ENCODE peak calls at places on chromosomes 11 and 22, in eight cellular contexts. P is NCI-H2081; K is aorta; T is stimulated activated CD8-positive, alpha-beta memory T cell treated with anti-CD3 and anti-CD28 coated beads, Interleukin-4, amount 100 ng/mL, for 4 hours; X is cardiac fibroblast; H is stimulated activated naive CD4-positive, alpha-beta T cell; U is activated CD4-positive, alpha-beta T cell treated with anti-CD3 and anti-CD28 coated beads, Interleukin-2, amount 50 U/mL, for 24 hours; A is posterior vena cava. Y is an unnamed sample.

GRCh38 chr22:47113880-47114415 is 351.5 kb downstream of the TBC1D22A start:
- DNase-seq in A (no peak), T (no peak), K (peak), U (no peak), X (no peak), P (no peak), H (no peak), Y (no peak)

GRCh38 chr22:32951081-32951806 is 106.9 kb downstream of the SYN3 start:
- DNase-seq in P (no peak), X (no peak), K (no peak), U (no peak), A (no peak), T (no peak), H (no peak), Y (no peak)

GRCh38 chr11:59152312-59152967 is 9.8 kb downstream of the FAM111A start:
- DNase-seq in A (no peak), U (peak), T (no peak), P (no peak), K (no peak), X (no peak), H (no peak), Y (no peak)

GRCh38 chr11:118002541-118003019 is 16.4 kb downstream of the IL10RA start:
- DNase-seq in U (peak), A (no peak), H (no peak), T (no peak), P (no peak), X (peak), K (no peak), Y (no peak)

GRCh38 chr11:58788355-58789023 is 56.0 kb downstream of the GLYATL2 start:
- DNase-seq in U (peak), H (peak), P (peak), A (no peak), T (no peak), K (no peak), X (peak), Y (no peak)

GRCh38 chr22:45518580-45518991 is 15.9 kb downstream of the FBLN1 start:
- DNase-seq in T (no peak), X (peak), K (no peak), A (no peak), U (no peak), P (no peak), H (no peak), Y (no peak)

GRCh38 chr11:72727521-72727920 is 24.7 kb downstream of the ARAP1 start:
- DNase-seq in P (no peak), A (no peak), U (no peak), X (peak), H (no peak), K (no peak), T (no peak), Y (no peak)

GRCh38 chr22:27139935-27140493 is 482.6 kb downstream of the MIAT start:
- DNase-seq in K (peak), A (peak), X (peak), U (no peak), H (no peak), P (no peak), T (no peak), Y (no peak)

GRCh38 chr22:39231197-39231950 is 13.4 kb downstream of the PDGFB start:
- DNase-seq in X (no peak), U (no peak), K (no peak), T (no peak), A (no peak), P (no peak), H (no peak), Y (no peak)

GRCh38 chr22:29744902-29745301 is 21.9 kb downstream of the ZMAT5 start:
- DNase-seq in U (no peak), P (no peak), K (no peak), H (no peak), A (no peak), X (peak), T (no peak), Y (peak)

GRCh38 chr11:126006068-126006467 is 56.6 kb downstream of the CDON start:
- DNase-seq in A (no peak), P (no peak), X (no peak), U (no peak), H (no peak), K (no peak), T (no peak), Y (no peak)

GRCh38 chr11:45906965-45907591 is at the start of gene FREY1:
- DNase-seq in X (peak), K (no peak), H (no peak), A (no peak), U (no peak), P (no peak), T (no peak), Y (no peak)

GRCh38 chr11:8813658-8814057 is 97.3 kb upstream of the AKIP1 start:
- DNase-seq in A (peak), X (peak), H (no peak), P (peak), T (peak), K (peak), U (peak), Y (peak)

GRCh38 chr11:107357877-107358276 is 99.7 kb downstream of the CWF19L2 start:
- DNase-seq in A (no peak), T (no peak), K (no peak), X (no peak), P (no peak), U (no peak), H (no peak), Y (no peak)

GRCh38 chr11:16612801-16613400 is 125.5 kb upstream of the C11orf58 start:
- DNase-seq in T (no peak), X (no peak), P (no peak), U (no peak), K (no peak), H (no peak), A (no peak), Y (no peak)

GRCh38 chr11:123681007-123681406 is 26.6 kb upstream of the SCN3B start:
- DNase-seq in A (no peak), X (no peak), H (no peak), P (no peak), U (peak), T (no peak), K (no peak), Y (no peak)

GRCh38 chr22:39183991-39184585 is 31.6 kb upstream of the CBX7 start:
- DNase-seq in K (no peak), T (no peak), U (no peak), X (peak), H (no peak), A (no peak), P (no peak), Y (no peak)

GRCh38 chr11:63698976-63699733 is 17.9 kb downstream of the RTN3 start:
- DNase-seq in K (no peak), P (no peak), U (no peak), X (no peak), H (no peak), A (no peak), T (no peak), Y (no peak)

GRCh38 chr22:41799486-41800347 is 762 bp upstream of the CCDC134 start:
- DNase-seq in T (no peak), H (peak), U (no peak), X (peak), K (peak), P (no peak), A (no peak), Y (no peak)

GRCh38 chr11:19953342-19953741 is 206.9 kb downstream of the DBX1 start:
- DNase-seq in A (no peak), T (no peak), P (no peak), K (no peak), U (no peak), H (no peak), X (peak), Y (no peak)

GRCh38 chr11:6315811-6316425 is 4.4 kb downstream of the CAVIN3 start:
- DNase-seq in K (peak), T (no peak), U (peak), H (no peak), P (peak), X (peak), A (peak), Y (peak)

GRCh38 chr11:69080361-69080973 is 31.7 kb downstream of the TPCN2 start:
- DNase-seq in K (no peak), T (no peak), X (peak), H (no peak), P (no peak), U (no peak), A (no peak), Y (no peak)

GRCh38 chr11:105862736-105863367 is 159.2 kb downstream of the MSANTD4 start:
- DNase-seq in X (peak), P (peak), T (no peak), U (no peak), K (no peak), A (no peak), H (no peak), Y (peak)

GRCh38 chr11:73350908-73351636 is 25.1 kb upstream of the RELT start:
- DNase-seq in H (peak), U (peak), T (peak), K (no peak), X (peak), P (peak), A (peak), Y (peak)

GRCh38 chr22:42343551-42344081 is 73.2 kb upstream of the TCF20 start:
- DNase-seq in U (no peak), P (peak), X (no peak), H (no peak), K (no peak), T (no peak), A (no peak), Y (no peak)

GRCh38 chr11:3855808-3856491 is 486 bp downstream of the STIM1 start:
- DNase-seq in P (no peak), U (no peak), A (peak), X (peak), K (peak), H (peak), T (no peak), Y (no peak)

GRCh38 chr11:6927030-6927617 is 898 bp downstream of the ZNF215 start:
- DNase-seq in K (no peak), U (no peak), X (no peak), P (no peak), H (no peak), A (no peak), T (no peak), Y (no peak)

GRCh38 chr11:121446752-121447156 is 5.4 kb upstream of the SORL1 start:
- DNase-seq in U (no peak), X (peak), T (no peak), H (no peak), K (no peak), A (no peak), P (no peak), Y (peak)

GRCh38 chr11:110069158-110069737 is 23.9 kb upstream of the ZC3H12C start:
- DNase-seq in T (no peak), K (peak), X (peak), H (no peak), A (no peak), P (peak), U (no peak), Y (no peak)

GRCh38 chr22:41324818-41325528 is 23.6 kb downstream of the ZC3H7B start:
- DNase-seq in X (no peak), K (no peak), H (no peak), U (no peak), A (no peak), P (no peak), T (no peak), Y (no peak)

GRCh38 chr22:42799462-42800405 is 57.3 kb downstream of the ARFGAP3 start:
- DNase-seq in T (no peak), X (peak), K (no peak), P (no peak), U (no peak), A (peak), H (no peak), Y (no peak)

GRCh38 chr11:724733-725386 is 18.8 kb downstream of the EPS8L2 start:
- DNase-seq in T (no peak), P (no peak), X (no peak), U (no peak), H (no peak), A (no peak), K (no peak), Y (no peak)

GRCh38 chr22:31044262-31044861 is 36.8 kb upstream of the SMTN start:
- DNase-seq in K (peak), U (no peak), T (no peak), A (peak), H (no peak), X (peak), P (no peak), Y (no peak)

GRCh38 chr11:60307507-60308195 is 19.4 kb upstream of the MS4A6E start:
- DNase-seq in K (no peak), X (no peak), H (no peak), P (no peak), A (no peak), T (no peak), U (no peak), Y (no peak)

GRCh38 chr11:70742553-70743291 is 344.4 kb downstream of the CTTN start:
- DNase-seq in A (peak), X (no peak), T (no peak), U (no peak), K (no peak), H (no peak), P (no peak), Y (peak)

GRCh38 chr22:49826603-49827306 is 918 bp downstream of the BRD1 start:
- DNase-seq in P (no peak), H (peak), A (peak), X (peak), U (no peak), T (no peak), K (peak), Y (no peak)

GRCh38 chr11:47950396-47950795 is 30.0 kb upstream of the PTPRJ start:
- DNase-seq in A (no peak), U (peak), K (no peak), H (peak), T (peak), X (peak), P (no peak), Y (no peak)

GRCh38 chr11:45847908-45848316 is 637 bp downstream of the CRY2 start:
- DNase-seq in K (peak), T (no peak), X (peak), U (peak), A (peak), H (peak), P (peak), Y (no peak)

GRCh38 chr22:45154383-45154782 is 9.3 kb upstream of the NUP50 start:
- DNase-seq in H (no peak), T (no peak), P (no peak), K (no peak), X (peak), U (no peak), A (no peak), Y (no peak)